ENCODE peak calls at places on chromosomes 11 and 22, in five cellular contexts. M is NCI-H510A, O is astrocyte, D is hypothalamus, J is ascending aorta. P is an unnamed sample.

GRCh38 chr11:68505596-68505995 is 45.0 kb downstream of the PPP6R3 start:
- DNase-seq in O (peak), J (no peak), D (no peak), M (no peak), P (no peak)

GRCh38 chr22:32050678-32051515 is 7.8 kb downstream of the SLC5A1 start:
- DNase-seq in O (peak), M (peak), J (no peak), D (no peak), P (no peak)

GRCh38 chr11:2074266-2074825 is 64.8 kb downstream of the IGF2 start:
- DNase-seq in O (no peak), J (no peak), D (no peak), M (no peak), P (peak)

GRCh38 chr11:3840289-3840869 is 380 bp downstream of the RHOG start:
- DNase-seq in O (no peak), J (no peak), M (no peak), D (peak), P (peak)

GRCh38 chr22:32531955-32532818 is 57.6 kb downstream of the FBXO7 start:
- DNase-seq in M (no peak), O (peak), J (no peak), D (no peak), P (peak)

GRCh38 chr22:47146391-47146790 is 383.9 kb downstream of the TBC1D22A start:
- DNase-seq in J (no peak), M (no peak), O (no peak), D (no peak), P (no peak)

GRCh38 chr11:114285599-114285998 is 10.6 kb upstream of the NNMT start:
- DNase-seq in D (no peak), M (no peak), O (peak), J (no peak), P (peak)

GRCh38 chr11:1553808-1554594 is 18.1 kb downstream of the DUSP8 start:
- DNase-seq in D (no peak), O (no peak), M (peak), J (no peak), P (peak)

GRCh38 chr11:64157987-64158386 is 7.9 kb downstream of the MACROD1 start:
- DNase-seq in O (no peak), J (no peak), D (no peak), M (no peak), P (no peak)

GRCh38 chr22:30866811-30867271 is 101.7 kb downstream of the MORC2 start:
- DNase-seq in J (no peak), O (no peak), D (no peak), M (no peak), P (peak)

GRCh38 chr22:36022162-36022561 is 6.5 kb downstream of the RBFOX2 start:
- DNase-seq in M (no peak), D (no peak), J (no peak), O (peak), P (no peak)

GRCh38 chr11:68468217-68468828 is 7.8 kb downstream of the PPP6R3 start:
- DNase-seq in D (no peak), J (no peak), M (no peak), O (no peak), P (no peak)

GRCh38 chr22:23835773-23836144 is 3.0 kb downstream of the DERL3 start:
- DNase-seq in J (no peak), D (no peak), O (no peak), M (no peak), P (no peak)

P was measured in endodermal cell.